ENCODE peak calls at places on chromosomes 11 and 22, in seven cellular contexts. One of them, this sample, is unnamed.

GRCh38 chr11:3180869-3181268 is 15.8 kb upstream of the OSBPL5 start:
- DNase-seq in stomach: no peak
- DNase-seq in fibroblast of lung: no peak
- DNase-seq in psoas muscle: peak; percentile 22
- DNase-seq in pancreas: no peak
- DNase-seq in cardiac muscle cell: no peak
- DNase-seq in mucosa of descending colon: no peak
- DNase-seq in this sample: no peak

GRCh38 chr11:10942621-10943020 is 84.8 kb upstream of the ZBED5 start:
- DNase-seq in stomach: no peak
- DNase-seq in fibroblast of lung: no peak
- DNase-seq in psoas muscle: no peak
- DNase-seq in pancreas: no peak
- DNase-seq in cardiac muscle cell: no peak
- DNase-seq in mucosa of descending colon: no peak
- DNase-seq in this sample: no peak

GRCh38 chr11:10931761-10932700 is 74.2 kb upstream of the ZBED5 start:
- DNase-seq in stomach: no peak
- DNase-seq in fibroblast of lung: no peak
- DNase-seq in psoas muscle: peak; percentile 75
- DNase-seq in pancreas: no peak
- DNase-seq in cardiac muscle cell: peak; percentile 61
- DNase-seq in mucosa of descending colon: peak; percentile 58
- DNase-seq in this sample: no peak

GRCh38 chr11:72683782-72684200 is 9.6 kb upstream of the PDE2A start:
- DNase-seq in stomach: peak; percentile 68
- DNase-seq in fibroblast of lung: peak; percentile 33
- DNase-seq in psoas muscle: peak; percentile 82
- DNase-seq in pancreas: peak; percentile 65
- DNase-seq in cardiac muscle cell: peak; percentile 42
- DNase-seq in mucosa of descending colon: no peak
- DNase-seq in this sample: no peak

GRCh38 chr22:48258841-48259240 is 1496.4 kb downstream of the TBC1D22A start:
- DNase-seq in stomach: no peak
- DNase-seq in fibroblast of lung: no peak
- DNase-seq in psoas muscle: no peak
- DNase-seq in pancreas: no peak
- DNase-seq in cardiac muscle cell: no peak
- DNase-seq in mucosa of descending colon: no peak
- DNase-seq in this sample: no peak

GRCh38 chr22:26169312-26170111 is at the start of gene SEZ6L:
- DNase-seq in stomach: no peak
- DNase-seq in fibroblast of lung: no peak
- DNase-seq in psoas muscle: peak; percentile 57
- DNase-seq in pancreas: no peak
- DNase-seq in cardiac muscle cell: no peak
- DNase-seq in mucosa of descending colon: no peak
- DNase-seq in this sample: no peak

GRCh38 chr22:45150139-45150538 is 13.6 kb upstream of the NUP50 start:
- DNase-seq in stomach: no peak
- DNase-seq in fibroblast of lung: no peak
- DNase-seq in psoas muscle: no peak
- DNase-seq in pancreas: no peak
- DNase-seq in cardiac muscle cell: no peak
- DNase-seq in mucosa of descending colon: no peak
- DNase-seq in this sample: no peak

GRCh38 chr11:87239531-87239930 is 201.8 kb downstream of the TMEM135 start:
- DNase-seq in stomach: no peak
- DNase-seq in fibroblast of lung: no peak
- DNase-seq in psoas muscle: no peak
- DNase-seq in pancreas: no peak
- DNase-seq in cardiac muscle cell: no peak
- DNase-seq in mucosa of descending colon: no peak
- DNase-seq in this sample: no peak

GRCh38 chr11:64233913-64234839 is at the start of gene VEGFB:
- DNase-seq in stomach: peak; percentile 81
- DNase-seq in fibroblast of lung: peak; percentile 34
- DNase-seq in psoas muscle: peak; percentile 79
- DNase-seq in pancreas: peak; percentile 88
- DNase-seq in cardiac muscle cell: peak; percentile 64
- DNase-seq in mucosa of descending colon: peak; percentile 86
- DNase-seq in this sample: no peak

GRCh38 chr11:32891657-32892354 is 805 bp upstream of the QSER1 start:
- DNase-seq in stomach: no peak
- DNase-seq in fibroblast of lung: peak; percentile 25
- DNase-seq in psoas muscle: no peak
- DNase-seq in pancreas: no peak
- DNase-seq in cardiac muscle cell: peak; percentile 9
- DNase-seq in mucosa of descending colon: no peak
- DNase-seq in this sample: no peak

GRCh38 chr11:45178890-45179663 is 32.6 kb downstream of the PRDM11 start:
- DNase-seq in stomach: no peak
- DNase-seq in fibroblast of lung: peak; percentile 15
- DNase-seq in psoas muscle: no peak
- DNase-seq in pancreas: no peak
- DNase-seq in cardiac muscle cell: peak; percentile 59
- DNase-seq in mucosa of descending colon: no peak
- DNase-seq in this sample: no peak

GRCh38 chr11:69771466-69771865 is 3.7 kb downstream of the FGF4 start:
- DNase-seq in stomach: no peak
- DNase-seq in fibroblast of lung: no peak
- DNase-seq in psoas muscle: no peak
- DNase-seq in pancreas: no peak
- DNase-seq in cardiac muscle cell: no peak
- DNase-seq in mucosa of descending colon: no peak
- DNase-seq in this sample: no peak

GRCh38 chr11:73866095-73866579 is 10.5 kb downstream of the COA4 start:
- DNase-seq in stomach: no peak
- DNase-seq in fibroblast of lung: peak; percentile 91
- DNase-seq in psoas muscle: no peak
- DNase-seq in pancreas: no peak
- DNase-seq in cardiac muscle cell: peak; percentile 70
- DNase-seq in mucosa of descending colon: no peak
- DNase-seq in this sample: peak; percentile 15

GRCh38 chr11:19013181-19013857 is 47.2 kb downstream of the MRGPRX2 start:
- DNase-seq in stomach: no peak
- DNase-seq in fibroblast of lung: no peak
- DNase-seq in psoas muscle: no peak
- DNase-seq in pancreas: no peak
- DNase-seq in cardiac muscle cell: no peak
- DNase-seq in mucosa of descending colon: no peak
- DNase-seq in this sample: no peak

GRCh38 chr11:62791501-62792192 is at the start of gene TMEM223:
- DNase-seq in stomach: peak; percentile 90
- DNase-seq in fibroblast of lung: peak; percentile 75
- DNase-seq in psoas muscle: peak; percentile 93
- DNase-seq in pancreas: peak; percentile 88
- DNase-seq in cardiac muscle cell: peak; percentile 84
- DNase-seq in mucosa of descending colon: peak; percentile 93
- DNase-seq in this sample: no peak
- TF ChIP-seq CTCF in stomach: peak; percentile 27
- TF ChIP-seq CTCF in fibroblast of lung: no peak
- TF ChIP-seq CTCF in psoas muscle: no peak
- TF ChIP-seq CTCF in pancreas: no peak
- TF ChIP-seq CTCF in cardiac muscle cell: no peak
- TF ChIP-seq CTCF in mucosa of descending colon: no peak
- TF ChIP-seq CTCF in this sample: no peak

GRCh38 chr11:99098751-99099150 is 78.0 kb downstream of the CNTN5 start:
- DNase-seq in stomach: no peak
- DNase-seq in fibroblast of lung: no peak
- DNase-seq in psoas muscle: no peak
- DNase-seq in pancreas: no peak
- DNase-seq in cardiac muscle cell: no peak
- DNase-seq in mucosa of descending colon: no peak
- DNase-seq in this sample: no peak

DNA sequence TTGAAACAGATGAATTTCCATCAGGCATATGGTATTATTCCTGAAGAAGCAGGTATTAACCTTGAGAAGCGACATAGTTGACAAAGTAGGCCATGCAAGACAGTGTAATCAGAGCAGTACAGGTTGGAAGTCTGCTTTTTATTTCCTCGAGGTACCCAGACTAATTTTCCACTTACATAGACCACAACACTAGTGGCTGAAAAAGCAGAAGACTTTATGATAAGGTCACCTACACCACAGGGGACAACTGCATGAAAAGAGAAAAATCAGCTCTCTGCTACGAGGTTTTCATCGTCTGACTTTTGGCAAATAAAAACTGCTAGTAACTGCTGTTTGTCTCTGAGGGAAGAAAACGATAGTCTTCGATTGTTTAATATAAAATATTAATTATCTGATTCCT is 77.5 kb downstream of the CNTN5 start:
- DNase-seq in stomach: no peak
- DNase-seq in fibroblast of lung: no peak
- DNase-seq in psoas muscle: no peak
- DNase-seq in pancreas: no peak
- DNase-seq in cardiac muscle cell: no peak
- DNase-seq in mucosa of descending colon: no peak
- DNase-seq in this sample: no peak
- TF ChIP-seq CTCF in stomach: no peak
- TF ChIP-seq CTCF in fibroblast of lung: no peak
- TF ChIP-seq CTCF in psoas muscle: no peak
- TF ChIP-seq CTCF in pancreas: no peak
- TF ChIP-seq CTCF in cardiac muscle cell: no peak
- TF ChIP-seq CTCF in mucosa of descending colon: no peak
- TF ChIP-seq CTCF in this sample: no peak

GRCh38 chr11:4605057-4605456 is 3.0 kb downstream of the TRIM68 start:
- DNase-seq in stomach: no peak
- DNase-seq in fibroblast of lung: no peak
- DNase-seq in psoas muscle: no peak
- DNase-seq in pancreas: no peak
- DNase-seq in cardiac muscle cell: no peak
- DNase-seq in mucosa of descending colon: no peak
- DNase-seq in this sample: no peak

GRCh38 chr11:4610258-4610935 is 2.4 kb upstream of the TRIM68 start:
- DNase-seq in stomach: no peak
- DNase-seq in fibroblast of lung: peak; percentile 3
- DNase-seq in psoas muscle: no peak
- DNase-seq in pancreas: no peak
- DNase-seq in cardiac muscle cell: peak; percentile 59
- DNase-seq in mucosa of descending colon: no peak
- DNase-seq in this sample: no peak

GRCh38 chr11:4607782-4608666 is at the start of gene TRIM68:
- DNase-seq in stomach: peak; percentile 96
- DNase-seq in fibroblast of lung: peak; percentile 96
- DNase-seq in psoas muscle: peak; percentile 98
- DNase-seq in pancreas: peak; percentile 97
- DNase-seq in cardiac muscle cell: peak; percentile 98
- DNase-seq in mucosa of descending colon: peak; percentile 97
- DNase-seq in this sample: peak; percentile 88

GRCh38 chr11:4606231-4607015 is 1.6 kb downstream of the TRIM68 start:
- DNase-seq in stomach: no peak
- DNase-seq in fibroblast of lung: peak; percentile 44
- DNase-seq in psoas muscle: no peak
- DNase-seq in pancreas: no peak
- DNase-seq in cardiac muscle cell: peak; percentile 54
- DNase-seq in mucosa of descending colon: no peak
- DNase-seq in this sample: peak; percentile 11

GRCh38 chr11:4607111-4607510 is 920 bp downstream of the TRIM68 start:
- DNase-seq in stomach: no peak
- DNase-seq in fibroblast of lung: peak; percentile 18
- DNase-seq in psoas muscle: no peak
- DNase-seq in pancreas: no peak
- DNase-seq in cardiac muscle cell: peak; percentile 10
- DNase-seq in mucosa of descending colon: no peak
- DNase-seq in this sample: no peak
- TF ChIP-seq CTCF in stomach: no peak
- TF ChIP-seq CTCF in fibroblast of lung: no peak
- TF ChIP-seq CTCF in psoas muscle: no peak
- TF ChIP-seq CTCF in pancreas: no peak
- TF ChIP-seq CTCF in cardiac muscle cell: no peak
- TF ChIP-seq CTCF in mucosa of descending colon: no peak
- TF ChIP-seq CTCF in this sample: no peak

GRCh38 chr22:34946339-34946985 is 119.5 kb upstream of the ISX start:
- DNase-seq in stomach: no peak
- DNase-seq in fibroblast of lung: no peak
- DNase-seq in psoas muscle: no peak
- DNase-seq in pancreas: no peak
- DNase-seq in cardiac muscle cell: no peak
- DNase-seq in mucosa of descending colon: no peak
- DNase-seq in this sample: no peak

GRCh38 chr22:34943830-34944229 is 122.1 kb upstream of the ISX start:
- DNase-seq in stomach: no peak
- DNase-seq in fibroblast of lung: no peak
- DNase-seq in psoas muscle: no peak
- DNase-seq in pancreas: no peak
- DNase-seq in cardiac muscle cell: no peak
- DNase-seq in mucosa of descending colon: no peak
- DNase-seq in this sample: no peak
- TF ChIP-seq CTCF in stomach: no peak
- TF ChIP-seq CTCF in fibroblast of lung: no peak
- TF ChIP-seq CTCF in psoas muscle: no peak
- TF ChIP-seq CTCF in pancreas: no peak
- TF ChIP-seq CTCF in cardiac muscle cell: no peak
- TF ChIP-seq CTCF in mucosa of descending colon: no peak
- TF ChIP-seq CTCF in this sample: no peak